ENCODE peak calls at places on chromosome 18, in four cellular contexts. R is IMR-90, O is AG04450, C is BJ. Z is an unnamed sample.

GRCh38 chr18:52343138-52343537 is 3.1 kb downstream of the DCC start:
- DNase-seq in R (peak), O (no peak), C (no peak), Z (peak)

GRCh38 chr18:13932285-13933025 is 17.1 kb upstream of the MC2R start:
- DNase-seq in C (no peak), O (no peak), R (no peak), Z (no peak)

GRCh38 chr18:28411806-28412205 is 234.9 kb upstream of the CDH2 start:
- DNase-seq in O (no peak), R (no peak), C (peak), Z (no peak)

GRCh38 chr18:54947115-54947514 is 12.1 kb downstream of the CCDC68 start:
- DNase-seq in C (no peak), R (no peak), O (no peak), Z (no peak)

GRCh38 chr18:9787716-9788115 is 79.6 kb downstream of the RAB31 start:
- DNase-seq in O (no peak), R (peak), C (no peak), Z (no peak)

GRCh38 chr18:6666286-6666685 is 63.2 kb upstream of the ARHGAP28 start:
- DNase-seq in C (no peak), O (no peak), R (no peak), Z (no peak)

GRCh38 chr18:51340332-51340731 is 142.9 kb upstream of the MEX3C start:
- DNase-seq in O (no peak), R (no peak), C (no peak), Z (peak)

GRCh38 chr18:57771183-57771582 is 31.9 kb downstream of the ATP8B1 start:
- DNase-seq in C (no peak), O (no peak), R (no peak), Z (no peak)

GRCh38 chr18:45255142-45255890 is 360.0 kb upstream of the SLC14A2 start:
- DNase-seq in O (peak), R (peak), C (peak), Z (no peak)

GRCh38 chr18:50284226-50284885 is 3.0 kb upstream of the MBD1 start:
- DNase-seq in R (no peak), O (no peak), C (no peak), Z (no peak)

GRCh38 chr18:59005266-59005665 is 134.4 kb upstream of the SEC11C start:
- DNase-seq in R (peak), O (no peak), C (peak), Z (no peak)

GRCh38 chr18:74457743-74458465 is 796 bp upstream of the DIPK1C start:
- DNase-seq in O (no peak), C (no peak), R (no peak), Z (no peak)

GRCh38 chr18:31965331-31965970 is 22.5 kb upstream of the TRAPPC8 start:
- DNase-seq in C (no peak), R (no peak), O (no peak), Z (no peak)

GRCh38 chr18:66603941-66604627 is at the start of gene CDH19:
- DNase-seq in C (no peak), R (no peak), O (no peak), Z (no peak)

GRCh38 chr18:58392336-58393000 is 236.4 kb downstream of the ALPK2 start:
- DNase-seq in O (no peak), C (peak), R (peak), Z (no peak)

GRCh38 chr18:44939037-44939665 is 258.5 kb downstream of the SETBP1 start:
- DNase-seq in C (no peak), O (no peak), R (no peak), Z (no peak)

GRCh38 chr18:43484710-43485109 is 207.4 kb upstream of the SYT4 start:
- DNase-seq in R (no peak), C (no peak), O (no peak), Z (no peak)

GRCh38 chr18:48829443-48830149 is 121.2 kb downstream of the SMAD7 start:
- DNase-seq in C (no peak), O (no peak), R (no peak), Z (no peak)

GRCh38 chr18:69889009-69889408 is 58.7 kb downstream of the CD226 start:
- DNase-seq in C (no peak), R (no peak), O (no peak), Z (peak)

GRCh38 chr18:49778826-49779465 is 34.4 kb downstream of the ACAA2 start:
- DNase-seq in O (no peak), R (no peak), C (no peak), Z (no peak)

GRCh38 chr18:32379891-32380290 is 90.8 kb downstream of the GAREM1 start:
- DNase-seq in C (no peak), R (peak), O (no peak), Z (no peak)

GRCh38 chr18:56235773-56236115 is 402.6 kb downstream of the TXNL1 start:
- DNase-seq in C (no peak), O (no peak), R (no peak), Z (no peak)

GRCh38 chr18:60277855-60278480 is 94.6 kb downstream of the MC4R start:
- DNase-seq in O (peak), C (no peak), R (peak), Z (no peak)

GRCh38 chr18:22745966-22746365 is 187.2 kb upstream of the RBBP8 start:
- DNase-seq in R (no peak), O (no peak), C (no peak), Z (no peak)

GRCh38 chr18:9055185-9055584 is 47.3 kb upstream of the NDUFV2 start:
- DNase-seq in R (peak), C (peak), O (peak), Z (peak)

DNA sequence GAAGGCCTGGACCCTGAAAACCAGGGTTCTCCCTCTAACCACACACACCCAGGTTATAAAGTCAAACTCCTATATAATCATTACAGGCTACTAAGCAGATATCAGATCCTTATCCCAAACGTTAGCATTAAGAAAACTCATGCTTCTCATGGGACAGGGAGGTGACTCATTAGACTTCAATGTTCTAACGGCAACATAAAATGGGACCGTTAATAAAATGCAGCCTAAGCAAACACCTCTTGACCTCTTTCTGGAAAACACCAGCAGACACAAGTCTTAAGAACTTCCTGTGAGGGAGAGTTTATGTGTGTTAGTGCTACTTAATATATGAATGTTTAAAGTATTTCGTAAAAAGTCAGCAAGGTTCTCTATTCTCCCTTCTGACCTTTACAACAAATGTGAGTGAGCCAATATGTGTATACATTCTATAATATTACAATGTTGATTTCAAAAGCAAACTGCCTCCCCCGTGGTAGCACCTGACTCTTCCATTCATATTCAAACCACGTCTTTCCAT is 31.7 kb downstream of the LPIN2 start:
- DNase-seq in C (peak), O (peak), R (peak), Z (peak)
- H3K4me3 ChIP-seq in C (no peak), O (no peak), R (no peak), Z (peak)

GRCh38 chr18:42446195-42446594 is 491.2 kb downstream of the PIK3C3 start:
- DNase-seq in C (peak), R (no peak), O (no peak), Z (no peak)
- TF ChIP-seq CTCF in C (no peak), R (no peak), O (no peak), Z (no peak)

GRCh38 chr18:37019157-37019571 is 190.2 kb downstream of the KIAA1328 start:
- DNase-seq in O (no peak), C (no peak), R (peak), Z (peak)
- H3K4me3 ChIP-seq in O (no peak), C (no peak), R (no peak), Z (no peak)

DNA sequence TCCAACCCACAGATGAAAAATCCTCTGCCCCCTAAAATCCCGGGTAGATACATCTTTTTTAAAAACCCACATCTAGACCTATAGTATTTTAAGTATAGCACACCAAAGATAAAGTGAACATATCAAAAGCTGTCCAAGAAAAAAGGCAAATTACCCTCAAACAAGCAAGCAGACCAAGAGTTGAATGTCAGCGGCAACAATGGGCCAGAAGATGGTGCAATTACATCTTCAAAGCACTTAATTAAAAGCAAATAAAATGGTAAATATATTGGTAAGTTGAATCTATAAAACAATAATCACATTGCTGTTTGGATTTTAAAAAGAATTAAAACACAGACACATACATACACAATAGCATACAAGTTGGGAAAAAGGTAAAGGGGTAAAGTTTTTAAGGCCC is 98.5 kb downstream of the MYOM1 start:
- DNase-seq in R (no peak), C (no peak), O (no peak), Z (peak)
- TF ChIP-seq CTCF in R (no peak), C (no peak), O (peak), Z (no peak)

GRCh38 chr18:79857082-79857661 is 59.4 kb downstream of the KCNG2 start:
- DNase-seq in R (peak), O (no peak), C (no peak), Z (no peak)

GRCh38 chr18:79856119-79857080 is 58.7 kb downstream of the KCNG2 start:
- DNase-seq in O (no peak), C (no peak), R (peak), Z (peak)

GRCh38 chr18:79853993-79854364 is 56.2 kb downstream of the KCNG2 start:
- DNase-seq in R (no peak), C (no peak), O (no peak), Z (no peak)

GRCh38 chr18:79853303-79853992 is 55.7 kb downstream of the KCNG2 start:
- DNase-seq in O (no peak), R (no peak), C (no peak), Z (no peak)

GRCh38 chr18:79855147-79855910 is 57.6 kb downstream of the KCNG2 start:
- DNase-seq in C (no peak), R (no peak), O (no peak), Z (peak)
- H3K4me3 ChIP-seq in C (no peak), R (no peak), O (no peak), Z (no peak)

GRCh38 chr18:12884521-12885323 is 685 bp upstream of the PTPN2 start:
- DNase-seq in C (no peak), R (no peak), O (no peak), Z (no peak)

GRCh38 chr18:12885500-12885899 is 1.5 kb upstream of the PTPN2 start:
- DNase-seq in R (no peak), O (no peak), C (no peak), Z (peak)

GRCh38 chr18:12883003-12883683 is 894 bp downstream of the PTPN2 start:
- DNase-seq in R (no peak), O (no peak), C (no peak), Z (no peak)

GRCh38 chr18:12883684-12884520 is at the start of gene PTPN2:
- DNase-seq in O (peak), C (peak), R (peak), Z (peak)

GRCh38 chr18:12886498-12887126 is 2.6 kb upstream of the PTPN2 start:
- DNase-seq in O (no peak), C (no peak), R (no peak), Z (peak)
- TF ChIP-seq CTCF in O (peak), C (peak), R (peak), Z (peak)

DNA sequence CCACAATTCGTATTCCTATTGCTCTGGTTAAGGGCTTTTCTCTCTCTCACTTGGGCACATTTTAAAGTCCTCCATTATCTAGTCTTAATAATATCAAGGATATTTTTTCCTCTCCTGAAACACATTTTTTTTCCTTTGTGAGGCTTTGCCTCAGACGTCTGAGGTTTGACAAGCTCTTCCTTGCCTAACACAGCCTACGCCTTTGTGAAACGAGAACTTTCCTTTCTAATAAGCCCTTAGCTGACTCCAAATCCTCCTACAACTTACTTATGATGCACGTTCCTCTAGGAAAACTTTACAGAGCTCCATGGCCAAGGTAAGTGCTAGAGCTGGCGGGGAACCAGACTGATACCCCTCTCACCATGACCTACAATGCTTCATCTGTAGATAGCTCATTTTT is 841.5 kb downstream of the SOCS6 start:
- DNase-seq in O (no peak), C (no peak), R (no peak), Z (no peak)
- H3K4me3 ChIP-seq in O (no peak), C (no peak), R (no peak), Z (no peak)

GRCh38 chr18:62880034-62880433 is 164.7 kb downstream of the PHLPP1 start:
- DNase-seq in O (no peak), C (no peak), R (no peak), Z (no peak)
- TF ChIP-seq CTCF in O (no peak), C (no peak), R (no peak), Z (no peak)

DNA sequence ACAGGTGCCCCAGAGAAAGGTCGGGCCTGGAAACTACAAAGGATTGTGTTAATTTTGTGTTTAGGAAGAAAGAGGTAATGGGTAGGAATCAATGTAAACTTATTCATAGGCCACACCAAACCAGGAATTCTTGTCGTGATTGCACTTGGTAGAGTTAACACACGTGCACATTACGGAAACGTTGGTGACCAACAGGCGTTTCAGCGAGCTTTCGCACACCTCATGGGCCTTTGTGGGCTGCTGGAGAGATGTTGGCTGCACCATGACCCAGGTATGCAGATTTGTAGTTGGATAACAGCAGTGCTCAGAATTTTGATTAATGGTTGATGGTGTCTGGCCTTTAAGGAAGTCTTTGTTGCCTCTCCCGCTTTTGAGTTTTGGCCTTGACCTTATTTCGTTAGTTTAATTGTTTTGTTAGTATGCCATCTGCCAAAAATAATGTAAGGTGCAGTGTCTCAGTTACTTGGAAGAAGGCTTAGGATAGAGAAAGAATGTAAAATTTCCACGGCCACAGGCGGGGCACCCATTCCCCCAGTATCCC is 1.8 kb downstream of the ZNF236 start:
- DNase-seq in O (no peak), R (no peak), C (no peak), Z (no peak)
- H3K4me3 ChIP-seq in O (peak), R (no peak), C (no peak), Z (peak)

DNA sequence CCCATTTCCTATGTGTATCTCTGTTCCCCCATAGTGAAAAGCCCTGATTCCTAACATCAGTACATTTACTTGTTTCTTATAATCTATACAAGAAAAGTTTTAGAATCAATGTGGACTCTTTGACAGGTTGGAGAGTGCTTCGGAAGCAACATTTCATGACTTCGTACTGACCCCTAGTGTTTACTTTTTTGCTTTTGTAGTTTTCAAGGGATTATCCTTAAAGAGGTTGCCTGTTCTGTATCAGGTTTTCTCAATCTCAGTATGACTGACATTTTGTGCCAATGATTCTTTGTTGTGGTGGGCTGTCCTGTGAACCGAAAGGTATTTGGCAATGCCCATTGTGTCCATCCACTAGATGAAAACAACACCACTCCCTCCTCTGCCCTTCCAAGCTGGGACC is 43.3 kb upstream of the SERPINB2 start:
- DNase-seq in O (no peak), R (peak), C (no peak), Z (peak)
- TF ChIP-seq CTCF in O (peak), R (peak), C (peak), Z (peak)

Z was measured in GM12865.